ENCODE peak calls at places on chromosome 22, in seven cellular contexts. N, O, P, U, E, Y and Z are unnamed samples. For H3K27me3, the result is how much of the 10 kb centered on the place peaks cover.

GRCh38 chr22:42649261-42650056 is at the start of gene CYB5R3:
- DNase-seq in P (peak), O (peak), U (peak), E (peak), Y (peak), N (peak), Z (peak)

GRCh38 chr22:35437038-35437437 is 37.1 kb downstream of the MCM5 start:
- DNase-seq in O (no peak), Y (no peak), U (peak), N (no peak), E (no peak), P (no peak), Z (no peak)

GRCh38 chr22:38184788-38185187 is 3.2 kb upstream of the PLA2G6 start:
- DNase-seq in U (no peak), Y (no peak), P (no peak), N (no peak), E (no peak), O (no peak), Z (no peak)

GRCh38 chr22:17807571-17808410 is 33.5 kb upstream of the BID start:
- DNase-seq in E (no peak), Y (peak), U (no peak), N (peak), P (peak), O (peak), Z (no peak)

GRCh38 chr22:17303840-17304779 is 65.2 kb upstream of the CECR2 start:
- DNase-seq in N (no peak), U (no peak), P (no peak), O (no peak), E (no peak), Y (peak), Z (no peak)

GRCh38 chr22:41217553-41218157 is 12.5 kb downstream of the L3MBTL2 start:
- DNase-seq in P (peak), U (no peak), O (peak), Y (peak), E (peak), N (peak), Z (no peak)

GRCh38 chr22:36386351-36386899 is 1.3 kb downstream of the MYH9 start:
- DNase-seq in Y (no peak), O (peak), N (peak), P (peak), U (no peak), E (no peak), Z (no peak)

GRCh38 chr22:37303821-37304274 is 21.5 kb downstream of the CYTH4 start:
- DNase-seq in N (peak), E (peak), P (peak), O (peak), U (peak), Y (no peak), Z (peak)

DNA sequence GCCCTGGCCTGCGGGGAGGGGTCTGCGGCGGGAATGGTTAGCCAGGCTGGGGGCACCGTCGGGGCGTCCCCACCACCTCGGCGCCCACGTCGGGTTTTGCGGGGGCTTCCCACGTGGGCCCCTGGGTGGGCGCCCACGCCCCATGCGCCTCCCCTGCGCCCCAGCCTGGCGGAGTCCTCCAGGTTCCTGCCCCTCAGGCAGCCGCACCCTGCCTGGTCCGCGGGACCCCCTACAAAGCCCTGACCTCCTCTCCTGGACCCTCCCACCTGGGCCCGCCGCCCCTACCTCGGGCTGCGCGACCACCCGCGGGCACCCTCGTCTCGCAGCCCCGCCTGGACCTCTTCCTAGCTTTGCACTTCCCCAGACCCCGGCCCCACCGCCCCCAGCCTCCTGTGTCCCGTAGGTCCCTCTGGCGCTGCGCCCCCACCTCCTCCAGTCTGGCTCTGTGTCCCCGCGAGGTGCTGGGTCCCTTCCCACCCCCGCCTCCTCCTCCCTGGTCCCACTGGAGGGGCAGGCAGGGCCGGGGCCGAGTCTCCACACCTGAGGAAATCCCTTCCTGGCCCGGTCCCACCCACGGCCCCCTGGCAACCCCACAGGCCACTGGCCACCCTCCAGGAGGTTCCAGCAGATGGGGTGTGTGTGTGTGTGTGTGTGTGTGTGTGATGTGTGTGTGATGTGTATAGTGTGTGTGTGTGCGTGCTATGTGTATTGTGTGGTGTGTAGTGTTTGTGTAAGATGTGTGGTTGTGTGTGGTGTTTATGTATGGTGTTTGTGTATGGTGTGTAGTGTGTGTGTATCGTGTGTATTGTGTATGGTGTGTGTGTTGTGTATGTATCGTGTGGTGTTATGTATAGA is 11.8 kb downstream of the PIM3 start:
- DNase-seq in Y (peak), E (no peak), O (no peak), N (peak), U (no peak), P (peak), Z (no peak)
- H3K4me3 ChIP-seq in Y (peak), E (no peak), O (peak), N (no peak), U (peak), P (peak), Z (no peak)

GRCh38 chr22:46777609-46777970 is 15.1 kb downstream of the TBC1D22A start:
- DNase-seq in U (no peak), O (no peak), P (peak), Y (peak), E (no peak), N (peak), Z (no peak)
- H3K27me3 ChIP-seq in U (under half), O (under half), P (under half), Y (under half), E (under half), N (under half), Z (under half)

GRCh38 chr22:49046000-49046545 is 781.6 kb downstream of the BRD1 start:
- DNase-seq in U (no peak), O (no peak), N (no peak), E (no peak), P (no peak), Y (no peak), Z (no peak)
- H3K27ac ChIP-seq in U (no peak), O (no peak), N (no peak), E (no peak), P (no peak), Y (no peak), Z (no peak)

GRCh38 chr22:32476804-32477203 is 2.2 kb downstream of the FBXO7 start:
- DNase-seq in E (no peak), U (no peak), P (no peak), O (no peak), N (no peak), Y (no peak), Z (no peak)
- H3K4me3 ChIP-seq in E (no peak), U (no peak), P (peak), O (peak), N (no peak), Y (peak), Z (peak)

DNA sequence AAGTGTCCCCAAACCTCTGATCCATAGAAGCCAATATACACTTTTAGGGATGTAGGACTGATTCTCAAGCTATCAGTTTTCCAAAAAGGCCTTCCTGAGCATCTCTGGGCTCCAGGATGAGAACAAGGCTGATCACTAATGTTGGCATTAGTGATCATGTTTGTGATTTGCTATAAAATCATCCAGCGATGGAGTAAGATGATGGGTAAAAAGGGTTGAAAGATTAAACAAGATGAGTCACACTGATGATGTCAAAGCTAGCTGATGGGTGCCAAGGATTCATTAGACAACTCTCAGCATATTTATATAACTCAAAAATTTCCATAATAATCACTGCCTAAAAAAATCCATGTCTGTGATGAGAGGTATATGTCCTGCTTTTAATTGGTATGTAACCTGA is 42.8 kb downstream of the ZNF280B start:
- DNase-seq in P (no peak), U (no peak), E (no peak), O (no peak), N (no peak), Y (no peak), Z (no peak)
- H3K27me3 ChIP-seq in P (under half), U (under half), E (under half), O (under half), N (under half), Y (under half), Z (under half)

GRCh38 chr22:24133187-24133965 is 47.9 kb upstream of the SUSD2 start:
- DNase-seq in O (no peak), P (peak), N (peak), U (no peak), E (no peak), Y (no peak), Z (no peak)
- H3K27ac ChIP-seq in O (no peak), P (peak), N (no peak), U (no peak), E (no peak), Y (no peak), Z (no peak)

DNA sequence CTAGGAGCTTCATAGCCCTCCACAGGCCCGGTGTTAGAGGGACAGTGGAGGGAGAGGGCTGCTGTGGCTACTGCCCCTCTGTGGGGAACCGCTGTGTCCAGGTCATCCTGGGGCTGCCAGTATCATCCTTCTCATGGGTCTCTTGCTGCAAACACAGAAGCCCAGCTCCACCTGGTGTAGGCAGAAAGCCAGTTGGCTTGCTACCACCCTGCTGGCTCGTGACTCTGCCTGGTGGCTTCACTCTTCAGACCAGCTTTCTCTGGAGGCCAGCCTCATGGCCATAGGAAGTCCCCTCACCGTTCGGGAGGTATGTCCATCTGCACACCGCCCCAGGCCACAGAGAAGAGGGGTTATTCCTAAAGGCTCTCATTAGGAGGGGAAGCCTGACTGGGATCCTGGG is 19.4 kb upstream of the SUSD2 start:
- DNase-seq in Y (peak), U (no peak), O (no peak), P (no peak), N (no peak), E (no peak), Z (no peak)
- H3K4me3 ChIP-seq in Y (no peak), U (no peak), O (no peak), P (no peak), N (no peak), E (no peak), Z (no peak)

DNA sequence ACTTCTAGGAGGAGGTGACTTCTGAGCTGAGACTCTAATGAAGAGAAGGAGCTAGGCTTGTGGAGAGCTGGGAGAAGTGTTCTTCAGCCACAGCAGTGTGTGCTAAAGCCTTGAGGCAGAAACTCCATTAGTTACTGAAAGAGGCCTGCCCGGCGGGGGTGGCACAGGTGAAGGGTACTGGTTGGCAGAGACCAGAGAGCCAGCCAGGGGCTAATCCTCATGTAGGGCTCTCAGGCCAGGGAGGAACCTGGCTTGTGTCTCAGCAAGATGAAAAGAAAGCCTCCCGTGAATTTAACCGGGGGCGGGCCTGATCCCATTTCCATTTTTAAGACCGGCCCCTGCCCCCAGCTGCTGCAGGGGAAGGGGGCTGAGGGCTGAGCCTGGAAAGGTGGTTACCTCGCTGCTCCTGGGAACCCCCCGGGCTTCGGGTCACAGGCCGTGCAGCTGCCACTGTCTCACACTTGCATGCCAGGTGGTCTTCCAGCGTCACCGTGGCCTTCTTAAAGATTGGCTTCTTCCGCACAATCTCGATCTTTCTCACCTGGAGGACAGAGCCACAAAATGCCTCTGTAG is 15.0 kb downstream of the PDGFB start:
- DNase-seq in U (no peak), N (no peak), Y (no peak), O (no peak), E (no peak), P (no peak), Z (no peak)
- H3K27me3 ChIP-seq in U (under half), N (under half), Y (under half), O (under half), E (under half), P (under half), Z (under half)

DNA sequence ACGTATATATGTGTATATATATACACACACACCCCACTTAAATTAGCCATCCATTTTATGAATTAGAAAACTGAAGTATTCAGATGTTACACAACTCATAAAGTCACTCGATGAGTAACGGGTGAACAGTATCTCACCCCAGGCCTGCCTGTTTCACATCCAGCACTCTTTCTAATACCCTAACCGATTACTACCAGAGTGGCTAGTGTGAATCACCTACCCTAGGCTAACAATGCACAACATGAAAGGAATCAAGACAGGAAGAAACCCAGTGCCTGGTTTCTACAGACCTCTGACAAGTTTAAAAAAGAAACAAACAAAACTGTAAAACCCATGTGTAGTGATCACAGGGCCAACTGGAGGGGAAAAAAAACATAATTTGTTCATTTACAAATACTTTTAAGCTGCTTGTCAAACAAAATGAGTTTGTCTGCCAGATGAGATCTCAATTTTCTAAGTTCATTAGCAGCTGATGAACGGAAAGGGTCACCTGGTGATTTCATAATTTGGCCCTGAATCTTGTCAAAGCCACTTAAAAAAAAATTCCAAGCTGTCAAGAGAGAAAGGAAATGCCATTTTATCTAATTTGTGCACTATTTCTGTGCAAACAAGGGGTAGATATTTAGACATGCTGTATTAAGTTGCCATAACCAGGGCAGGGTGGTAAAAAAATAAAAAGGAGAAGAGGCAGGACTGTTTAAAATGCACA is 134.8 kb downstream of the LARGE1 start:
- DNase-seq in U (no peak), O (peak), Y (no peak), N (no peak), P (no peak), E (peak), Z (peak)
- H3K27ac ChIP-seq in U (no peak), O (no peak), Y (no peak), N (peak), P (no peak), E (no peak), Z (no peak)

GRCh38 chr22:30267382-30268302 is 991 bp upstream of the OSM start:
- DNase-seq in E (no peak), N (no peak), P (peak), O (no peak), U (no peak), Y (no peak), Z (no peak)
- H3K4me3 ChIP-seq in E (no peak), N (no peak), P (peak), O (no peak), U (no peak), Y (peak), Z (no peak)